ENCODE peak calls at places on chromosomes 6 and 20, in six cellular contexts. H, S, N, D, Q and W are unnamed samples.

GRCh38 chr6:134724653-134725340 is 225.1 kb downstream of the ALDH8A1 start:
- DNase-seq in D (no peak), S (no peak), Q (peak), N (no peak), H (no peak), W (no peak)

GRCh38 chr20:20843982-20844381 is 131.5 kb upstream of the RALGAPA2 start:
- DNase-seq in Q (no peak), D (peak), S (peak), N (no peak), H (no peak), W (no peak)

GRCh38 chr6:65776332-65776731 is 69.3 kb upstream of the EYS start:
- DNase-seq in D (no peak), S (no peak), H (no peak), Q (no peak), N (no peak), W (no peak)

GRCh38 chr6:148364056-148364844 is 21.6 kb downstream of the SASH1 start:
- DNase-seq in Q (peak), N (no peak), S (no peak), D (no peak), H (no peak), W (peak)

GRCh38 chr6:166620478-166621113 is 6.5 kb downstream of the RPS6KA2 start:
- DNase-seq in H (no peak), S (no peak), D (no peak), Q (no peak), N (no peak), W (no peak)

GRCh38 chr6:118086189-118086588 is 179.1 kb downstream of the SLC35F1 start:
- DNase-seq in N (no peak), S (no peak), D (no peak), Q (no peak), H (no peak), W (no peak)

GRCh38 chr6:34484899-34485298 is 19.0 kb downstream of the PACSIN1 start:
- DNase-seq in S (no peak), N (peak), D (peak), H (no peak), Q (no peak), W (no peak)

GRCh38 chr20:32189691-32190607 is 17.6 kb downstream of the PLAGL2 start:
- DNase-seq in S (peak), D (no peak), N (no peak), Q (peak), H (peak), W (peak)

GRCh38 chr20:21156266-21156665 is 30.4 kb downstream of the KIZ start:
- DNase-seq in D (no peak), N (no peak), H (no peak), S (no peak), Q (peak), W (peak)

GRCh38 chr6:30113377-30113759 is 478 bp upstream of the TRIM31 start:
- DNase-seq in N (no peak), Q (no peak), H (no peak), S (no peak), D (no peak), W (no peak)

GRCh38 chr20:21436186-21436585 is 38.9 kb upstream of the NKX2-4 start:
- DNase-seq in S (no peak), D (no peak), Q (peak), N (no peak), H (no peak), W (peak)

GRCh38 chr6:67812125-67812524 is 823.0 kb upstream of the ADGRB3 start:
- DNase-seq in H (no peak), N (no peak), S (no peak), D (no peak), Q (no peak), W (no peak)

GRCh38 chr20:8953300-8953699 is 115.6 kb upstream of the PLCB4 start:
- DNase-seq in D (no peak), S (peak), Q (no peak), H (no peak), N (no peak), W (no peak)

GRCh38 chr20:24066075-24066700 is 77.6 kb upstream of the GGTLC1 start:
- DNase-seq in H (no peak), N (no peak), Q (no peak), S (no peak), D (no peak), W (no peak)

GRCh38 chr6:133359256-133359655 is 118.1 kb downstream of the EYA4 start:
- DNase-seq in S (no peak), Q (no peak), H (no peak), D (no peak), N (no peak), W (no peak)

GRCh38 chr6:135883045-135883444 is 31.5 kb downstream of the PDE7B start:
- DNase-seq in H (no peak), S (no peak), Q (peak), N (no peak), D (no peak), W (no peak)

GRCh38 chr6:135657207-135657606 is 159.7 kb upstream of the AHI1 start:
- DNase-seq in N (no peak), H (no peak), S (no peak), D (no peak), Q (no peak), W (no peak)

GRCh38 chr20:17938889-17939619 is 29.5 kb downstream of the SNX5 start:
- DNase-seq in Q (peak), H (peak), D (peak), N (peak), S (peak), W (peak)

GRCh38 chr6:170066679-170067078 is 224.2 kb downstream of the DLL1 start:
- DNase-seq in N (no peak), D (no peak), S (no peak), Q (no peak), H (no peak), W (no peak)

GRCh38 chr6:134173936-134174789 is 121.7 kb upstream of the SLC2A12 start:
- DNase-seq in N (peak), S (peak), H (peak), Q (peak), D (peak), W (peak)

GRCh38 chr20:3739054-3739925 is 6.8 kb downstream of the HSPA12B start:
- DNase-seq in D (no peak), N (no peak), S (no peak), Q (no peak), H (no peak), W (no peak)

GRCh38 chr6:150006961-150007464 is 18.3 kb downstream of the RAET1L start:
- DNase-seq in Q (peak), S (no peak), H (no peak), D (peak), N (no peak), W (no peak)

GRCh38 chr20:1881240-1881835 is 13.9 kb upstream of the SIRPA start:
- DNase-seq in S (no peak), N (no peak), Q (no peak), H (no peak), D (no peak), W (no peak)